ENCODE peak calls at places on chromosomes 4 and X, in seven cellular contexts. U is GM12878, T is HCT116, C is SK-N-SH, E is K562, A is HepG2, M is H1. N is an unnamed sample. For H3K4me1, the result is how much of the 10 kb centered on the place peaks cover.

GRCh38 chr4:163165217-163166017 is 1.3 kb downstream of the NAF1 start:
- DNase-seq in U (no peak), T (no peak), E (peak), A (no peak), C (no peak), M (no peak), N (no peak)

GRCh38 chr4:183449193-183449888 is 4.9 kb downstream of the CDKN2AIP start:
- DNase-seq in U (no peak), A (no peak), T (no peak), C (no peak), E (no peak), M (no peak), N (no peak)

GRCh38 chrX:129108936-129109335 is 414.4 kb downstream of the SMARCA1 start:
- DNase-seq in M (no peak), U (no peak), T (no peak), E (no peak), A (no peak), C (no peak), N (no peak)

GRCh38 chr4:172573899-172574298 is 594.7 kb upstream of the GALNT7 start:
- DNase-seq in U (no peak), M (no peak), A (no peak), E (no peak), C (no peak), T (no peak), N (no peak)

GRCh38 chr4:20890752-20891151 is 190.5 kb downstream of the PACRGL start:
- DNase-seq in C (no peak), U (no peak), M (no peak), T (no peak), A (no peak), E (no peak), N (no peak)

GRCh38 chr4:168797738-168798375 is 212.2 kb downstream of the CBR4 start:
- DNase-seq in C (no peak), U (no peak), T (no peak), E (no peak), A (no peak), M (no peak), N (no peak)

GRCh38 chrX:70052895-70053615 is 3.3 kb upstream of the AWAT2 start:
- DNase-seq in C (no peak), M (no peak), T (no peak), U (no peak), A (no peak), E (no peak), N (no peak)

GRCh38 chr4:70326052-70326451 is 8.7 kb upstream of the CABS1 start:
- DNase-seq in C (no peak), A (no peak), M (no peak), E (no peak), T (no peak), U (no peak), N (no peak)

GRCh38 chrX:132958086-132958703 is at the start of gene HS6ST2:
- DNase-seq in T (peak), A (no peak), M (peak), U (no peak), C (peak), E (no peak), N (no peak)

DNA sequence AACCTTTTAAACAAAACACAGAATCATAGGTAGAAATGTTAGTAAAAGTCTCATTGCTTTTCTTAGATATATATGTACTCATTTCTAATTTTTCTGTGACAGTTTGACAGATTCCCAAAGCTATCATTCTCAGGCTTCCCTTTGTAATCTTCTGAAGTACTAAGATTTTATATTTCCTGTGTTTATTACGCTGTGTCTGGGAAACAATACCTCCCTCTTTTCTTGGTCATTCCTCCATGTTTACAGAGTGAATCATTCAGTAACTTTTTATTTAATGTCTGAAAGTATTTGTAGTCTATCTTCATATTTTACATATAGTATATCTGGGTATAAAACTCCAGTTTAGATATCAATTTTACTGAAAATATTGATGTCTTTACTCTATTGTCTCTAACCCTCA is 1826.3 kb upstream of the IGFBP7 start:
- DNase-seq in U (no peak), A (no peak), E (no peak), C (no peak), M (no peak), T (no peak), N (no peak)
- TF ChIP-seq SIN3A in U (no peak), A (no peak), E (no peak), C (no peak), M (no peak), T (no peak), N (no peak)

GRCh38 chr4:100379583-100380105 is 138.2 kb downstream of the EMCN start:
- DNase-seq in E (no peak), A (no peak), T (no peak), U (no peak), C (no peak), M (no peak), N (no peak)
- H3K4me1 ChIP-seq in E (under half), A (under half), T (under half), U (under half), C (under half), M (under half), N (under half)

DNA sequence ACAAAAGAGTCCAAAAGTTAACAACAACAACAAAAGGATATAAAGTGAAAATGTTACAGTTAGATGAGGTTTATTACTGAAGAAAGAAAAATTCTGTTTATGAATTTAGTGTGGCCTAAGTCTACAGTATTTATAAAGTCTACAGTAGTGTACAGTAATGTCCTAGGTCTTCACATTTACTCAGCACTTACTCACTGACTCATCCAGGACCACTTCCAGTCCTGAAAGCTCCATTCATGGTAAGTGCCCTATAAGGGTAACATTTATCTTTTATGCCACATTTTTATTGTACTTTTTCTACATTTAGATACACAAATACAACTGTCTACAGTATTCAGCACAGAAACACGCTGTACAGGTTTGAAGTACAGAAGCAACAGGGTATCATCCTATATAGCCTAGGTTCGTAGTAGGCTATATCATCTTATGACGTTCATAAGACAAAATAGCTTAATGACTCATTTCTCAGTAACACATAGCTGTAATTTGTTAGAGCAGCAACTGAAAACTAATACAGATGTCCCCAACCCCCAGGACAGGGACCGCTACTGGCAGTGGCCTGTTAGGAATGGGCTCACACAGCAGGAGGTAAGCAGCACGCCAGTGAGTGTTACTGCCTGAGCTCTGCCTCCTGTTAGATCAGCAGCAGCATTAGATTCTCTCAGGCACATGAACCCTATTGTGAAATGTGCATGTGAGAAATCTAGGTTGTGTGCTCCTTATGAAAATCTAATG is 61.3 kb downstream of the CENPC start:
- DNase-seq in T (no peak), U (no peak), E (peak), M (no peak), C (no peak), A (no peak), N (no peak)
- TF ChIP-seq SIN3A in T (no peak), U (no peak), E (no peak), M (no peak), C (no peak), A (no peak), N (no peak)

DNA sequence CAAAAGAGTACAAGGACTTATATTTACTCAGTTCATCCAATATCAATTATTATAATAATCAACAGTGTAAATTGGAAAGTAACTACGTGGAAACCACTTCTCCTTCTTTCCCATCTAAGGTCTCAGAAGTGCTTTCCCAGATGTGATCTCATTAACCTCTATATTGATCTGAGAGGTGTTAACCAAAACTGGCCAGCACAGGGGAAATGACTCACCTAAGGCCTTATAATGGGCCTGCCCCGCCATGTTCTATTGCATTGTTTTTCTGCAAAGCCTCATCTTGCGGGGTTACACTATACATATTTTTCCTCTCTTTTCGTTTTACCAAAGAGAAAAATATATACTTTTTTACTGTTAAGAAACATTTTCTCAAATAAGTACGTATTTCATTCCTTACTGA is 20.5 kb downstream of the RAB40A start:
- DNase-seq in U (no peak), E (no peak), T (no peak), C (no peak), A (no peak), M (no peak), N (no peak)
- H3K4me1 ChIP-seq in U (under half), E (under half), T (under half), C (under half), A (under half), M (under half), N (under half)

GRCh38 chrX:78199851-78200250 is 60.4 kb upstream of the TAF9B start:
- DNase-seq in U (no peak), E (peak), T (peak), M (no peak), C (peak), A (peak), N (no peak)
- TF ChIP-seq SIN3A in U (no peak), E (no peak), T (no peak), M (no peak), C (no peak), A (no peak), N (no peak)

GRCh38 chr4:17029964-17030363 is 131.5 kb upstream of the LDB2 start:
- DNase-seq in T (no peak), E (no peak), C (no peak), A (no peak), U (no peak), M (no peak), N (no peak)
- H3K4me1 ChIP-seq in T (under half), E (under half), C (under half), A (under half), U (under half), M (under half), N (under half)

GRCh38 chrX:46254623-46255022 is 290.6 kb downstream of the ZNF674 start:
- DNase-seq in T (no peak), E (no peak), U (no peak), C (no peak), A (no peak), M (no peak), N (no peak)

GRCh38 chrX:46258356-46258755 is 286.9 kb downstream of the ZNF674 start:
- DNase-seq in T (no peak), E (no peak), A (no peak), M (no peak), U (no peak), C (no peak), N (no peak)

GRCh38 chrX:46256875-46257274 is 288.3 kb downstream of the ZNF674 start:
- DNase-seq in U (no peak), E (no peak), C (no peak), T (no peak), A (no peak), M (no peak), N (no peak)

GRCh38 chrX:46257451-46257879 is 287.8 kb downstream of the ZNF674 start:
- DNase-seq in E (no peak), U (no peak), C (no peak), M (no peak), A (no peak), T (no peak), N (no peak)

DNA sequence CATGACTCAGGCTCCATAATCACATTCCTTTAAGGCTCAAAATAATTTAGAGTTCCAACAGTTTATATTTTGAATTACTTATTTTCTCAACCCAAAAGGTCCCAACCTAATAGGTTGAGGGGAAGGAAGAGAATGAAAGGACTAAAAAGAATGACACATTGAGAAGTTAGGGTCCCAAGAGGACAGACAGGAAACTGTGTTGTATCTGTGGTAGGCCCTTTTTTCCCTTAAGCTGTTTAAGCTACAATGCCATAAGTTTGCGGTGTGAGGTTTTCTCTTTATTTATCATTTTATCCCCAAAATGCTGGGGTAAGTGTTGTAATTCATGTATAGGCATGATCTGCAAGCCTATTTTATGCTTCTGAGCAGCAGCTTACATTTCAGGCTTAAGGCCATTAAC is 290.2 kb downstream of the ZNF674 start:
- DNase-seq in C (no peak), U (no peak), E (no peak), T (no peak), M (no peak), A (no peak), N (no peak)
- TF ChIP-seq SIN3A in C (no peak), U (no peak), E (no peak), T (no peak), M (no peak), A (no peak), N (no peak)

GRCh38 chr4:121690001-121690400 is 6.8 kb downstream of the ANXA5 start:
- DNase-seq in M (no peak), C (no peak), T (no peak), U (no peak), A (no peak), E (no peak), N (no peak)
- H3K4me1 ChIP-seq in M (under half), C (half or more), T (half or more), U (under half), A (half or more), E (under half), N (under half)

GRCh38 chr4:40292313-40292759 is 42.8 kb upstream of the CHRNA9 start:
- DNase-seq in U (no peak), A (no peak), T (no peak), C (no peak), E (peak), M (no peak), N (no peak)
- TF ChIP-seq SIN3A in U (no peak), A (no peak), T (no peak), C (no peak), E (no peak), M (no peak), N (no peak)